ENCODE peak calls at places on chromosome 19, in six cellular contexts. P is MV-4-11, C is activated T-cell treated with anti-CD3 and anti-CD28 coated beads for 1 hour, F is NCI-H460, A is H9, S is GM12865. X is an unnamed sample.

GRCh38 chr19:15551183-15552004 is 43.1 kb downstream of the CYP4F22 start:
- DNase-seq in P (no peak), C (peak), F (no peak), A (peak), S (peak), X (no peak)

GRCh38 chr19:33498391-33499000 is 23.1 kb downstream of the PEPD start:
- DNase-seq in P (no peak), C (no peak), F (no peak), A (no peak), S (no peak), X (no peak)

GRCh38 chr19:36128392-36128736 is 11.5 kb upstream of the CAPNS1 start:
- DNase-seq in P (peak), C (no peak), F (no peak), A (peak), S (peak), X (no peak)

GRCh38 chr19:5823579-5824281 is 15.8 kb downstream of the FUT6 start:
- DNase-seq in P (no peak), C (no peak), F (peak), A (peak), S (no peak), X (no peak)

GRCh38 chr19:10587022-10587838 is at the start of gene AP1M2:
- DNase-seq in P (no peak), C (no peak), F (no peak), A (peak), S (no peak), X (no peak)

GRCh38 chr19:43594710-43595604 is 977 bp downstream of the IRGQ start:
- DNase-seq in P (peak), C (peak), F (peak), A (peak), S (peak), X (peak)

GRCh38 chr19:49643466-49643865 is 1.5 kb downstream of the SCAF1 start:
- DNase-seq in P (no peak), C (no peak), F (no peak), A (no peak), S (peak), X (no peak)

GRCh38 chr19:33040994-33041827 is 23.5 kb downstream of the RHPN2 start:
- DNase-seq in P (no peak), C (no peak), F (no peak), A (no peak), S (no peak), X (no peak)

GRCh38 chr19:2329528-2329927 is 1.0 kb downstream of the SPPL2B start:
- DNase-seq in P (no peak), C (no peak), F (no peak), A (no peak), S (no peak), X (no peak)

GRCh38 chr19:34994643-34995471 is 5.3 kb upstream of the GRAMD1A start:
- DNase-seq in P (peak), C (no peak), F (peak), A (no peak), S (no peak), X (peak)

GRCh38 chr19:19866599-19867248 is 1.0 kb downstream of the ZNF253 start:
- DNase-seq in P (peak), C (peak), F (no peak), A (peak), S (peak), X (peak)

X was measured in lung.